ENCODE peak calls at places on chromosomes 12 and 14, in nine cellular contexts. L, Q, R, I, F, M, U, Y and O are unnamed samples.

GRCh38 chr12:132199526-132200319 is 55.5 kb downstream of the NOC4L start:
- DNase-seq in L (no peak), Q (no peak), R (no peak), I (no peak), F (no peak), M (no peak), U (no peak), Y (no peak), O (no peak)

GRCh38 chr12:80186727-80187217 is 87.4 kb downstream of the OTOGL start:
- DNase-seq in L (peak), Q (peak), R (peak), I (no peak), F (no peak), M (peak), U (no peak), Y (no peak), O (peak)

GRCh38 chr14:33165144-33165925 is 226.7 kb downstream of the NPAS3 start:
- DNase-seq in L (no peak), Q (no peak), R (peak), I (no peak), F (no peak), M (no peak), U (no peak), Y (no peak), O (peak)

GRCh38 chr14:81625343-81625742 is 91.7 kb upstream of the SEL1L start:
- DNase-seq in L (peak), Q (no peak), R (peak), I (no peak), F (no peak), M (no peak), U (no peak), Y (no peak), O (peak)

GRCh38 chr12:125140918-125141573 is 75.8 kb downstream of the AACS start:
- DNase-seq in L (peak), Q (no peak), R (no peak), I (no peak), F (no peak), M (no peak), U (no peak), Y (no peak), O (no peak)

GRCh38 chr12:89469361-89469760 is 55.2 kb downstream of the GALNT4 start:
- DNase-seq in L (peak), Q (no peak), R (no peak), I (no peak), F (no peak), M (no peak), U (no peak), Y (no peak), O (no peak)

GRCh38 chr12:113030875-113031525 is 25.5 kb upstream of the DTX1 start:
- DNase-seq in L (peak), Q (peak), R (peak), I (no peak), F (no peak), M (no peak), U (no peak), Y (no peak), O (peak)

GRCh38 chr12:69007166-69007857 is 74.3 kb upstream of the CPM start:
- DNase-seq in L (peak), Q (peak), R (peak), I (no peak), F (no peak), M (peak), U (no peak), Y (no peak), O (peak)

GRCh38 chr12:80780746-80781145 is 64.0 kb downstream of the MYF5 start:
- DNase-seq in L (no peak), Q (no peak), R (no peak), I (no peak), F (no peak), M (no peak), U (no peak), Y (no peak), O (no peak)

GRCh38 chr14:35398095-35398584 is 6.4 kb downstream of the NFKBIA start:
- DNase-seq in L (no peak), Q (no peak), R (no peak), I (no peak), F (no peak), M (no peak), U (no peak), Y (no peak), O (no peak)

GRCh38 chr14:52044791-52045522 is 23.9 kb downstream of the NID2 start:
- DNase-seq in L (peak), Q (no peak), R (no peak), I (no peak), F (no peak), M (no peak), U (no peak), Y (no peak), O (peak)

GRCh38 chr12:112875608-112876007 is 31.2 kb upstream of the OAS1 start:
- DNase-seq in L (no peak), Q (no peak), R (no peak), I (no peak), F (no peak), M (no peak), U (no peak), Y (no peak), O (no peak)

GRCh38 chr14:104423715-104424405 is 155.7 kb upstream of the C14orf180 start:
- DNase-seq in L (no peak), Q (peak), R (no peak), I (no peak), F (no peak), M (peak), U (peak), Y (no peak), O (no peak)

GRCh38 chr12:27005495-27005894 is 8.7 kb downstream of the TM7SF3 start:
- DNase-seq in L (no peak), Q (no peak), R (no peak), I (no peak), F (no peak), M (no peak), U (no peak), Y (no peak), O (no peak)

GRCh38 chr12:105622846-105623245 is 292.4 kb downstream of the C12orf75 start:
- DNase-seq in L (no peak), Q (no peak), R (peak), I (no peak), F (no peak), M (no peak), U (no peak), Y (no peak), O (no peak)

GRCh38 chr14:101010835-101011234 is 107.3 kb upstream of the RTL1 start:
- DNase-seq in L (no peak), Q (no peak), R (no peak), I (no peak), F (no peak), M (no peak), U (no peak), Y (no peak), O (no peak)

GRCh38 chr12:66688836-66689439 is 10.1 kb upstream of the GRIP1 start:
- DNase-seq in L (peak), Q (peak), R (peak), I (no peak), F (no peak), M (peak), U (peak), Y (no peak), O (peak)

GRCh38 chr12:76787689-76788088 is 23.8 kb downstream of the ZDHHC17 start:
- DNase-seq in L (no peak), Q (no peak), R (no peak), I (no peak), F (no peak), M (no peak), U (no peak), Y (no peak), O (no peak)

DNA sequence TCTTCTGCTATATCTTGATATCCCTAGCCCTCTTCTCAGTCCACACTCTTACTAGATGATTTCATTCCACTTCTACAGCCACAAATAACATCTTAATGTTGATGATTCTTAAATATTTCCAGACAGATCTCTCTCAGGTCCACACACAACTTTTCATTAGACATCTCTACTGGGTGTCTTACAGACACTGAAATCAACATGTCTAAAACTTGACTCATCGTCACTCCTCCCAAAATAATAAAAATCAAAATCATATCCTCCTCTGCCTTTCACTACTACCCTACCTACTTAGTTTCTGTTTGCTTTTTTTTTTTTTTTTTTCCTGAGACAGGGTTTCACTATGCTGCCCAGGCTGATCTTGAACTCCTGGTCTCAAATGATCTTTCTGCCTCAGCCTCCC is 11.8 kb downstream of the PRDM4 start:
- DNase-seq in L (no peak), Q (no peak), R (no peak), I (no peak), F (no peak), M (no peak), U (no peak), Y (no peak), O (no peak)
- H3K27ac ChIP-seq in L (peak), Q (no peak), R (no peak), I (no peak), F (no peak), M (no peak), U (no peak), Y (no peak), O (no peak)

GRCh38 chr12:62301080-62301798 is 41.0 kb downstream of the USP15 start:
- DNase-seq in L (no peak), Q (no peak), R (no peak), I (no peak), F (no peak), M (no peak), U (no peak), Y (no peak), O (no peak)

GRCh38 chr12:62306569-62307530 is 46.6 kb downstream of the USP15 start:
- DNase-seq in L (no peak), Q (no peak), R (no peak), I (no peak), F (no peak), M (no peak), U (no peak), Y (no peak), O (no peak)

GRCh38 chr12:62305778-62306177 is 45.6 kb downstream of the USP15 start:
- DNase-seq in L (no peak), Q (no peak), R (no peak), I (no peak), F (no peak), M (no peak), U (no peak), Y (no peak), O (no peak)

GRCh38 chr12:62301799-62302133 is 41.6 kb downstream of the USP15 start:
- DNase-seq in L (no peak), Q (no peak), R (no peak), I (no peak), F (no peak), M (no peak), U (no peak), Y (no peak), O (no peak)

GRCh38 chr12:62304560-62304959 is 44.4 kb downstream of the USP15 start:
- DNase-seq in L (no peak), Q (no peak), R (no peak), I (no peak), F (no peak), M (no peak), U (no peak), Y (no peak), O (no peak)
- H3K4me3 ChIP-seq in L (no peak), Q (no peak), R (no peak), I (no peak), F (no peak), M (no peak), U (no peak), Y (no peak), O (no peak)

GRCh38 chr12:94101902-94102660 is 46.3 kb upstream of the PLXNC1 start:
- DNase-seq in L (peak), Q (peak), R (peak), I (peak), F (peak), M (peak), U (peak), Y (peak), O (peak)
- H3K27ac ChIP-seq in L (peak), Q (no peak), R (no peak), I (peak), F (peak), M (no peak), U (peak), Y (peak), O (no peak)

GRCh38 chr14:54570651-54571415 is 3.9 kb downstream of the SAMD4A start:
- DNase-seq in L (peak), Q (no peak), R (no peak), I (no peak), F (no peak), M (no peak), U (no peak), Y (no peak), O (peak)
- H3K4me3 ChIP-seq in L (peak), Q (no peak), R (no peak), I (no peak), F (peak), M (peak), U (no peak), Y (no peak), O (no peak)

DNA sequence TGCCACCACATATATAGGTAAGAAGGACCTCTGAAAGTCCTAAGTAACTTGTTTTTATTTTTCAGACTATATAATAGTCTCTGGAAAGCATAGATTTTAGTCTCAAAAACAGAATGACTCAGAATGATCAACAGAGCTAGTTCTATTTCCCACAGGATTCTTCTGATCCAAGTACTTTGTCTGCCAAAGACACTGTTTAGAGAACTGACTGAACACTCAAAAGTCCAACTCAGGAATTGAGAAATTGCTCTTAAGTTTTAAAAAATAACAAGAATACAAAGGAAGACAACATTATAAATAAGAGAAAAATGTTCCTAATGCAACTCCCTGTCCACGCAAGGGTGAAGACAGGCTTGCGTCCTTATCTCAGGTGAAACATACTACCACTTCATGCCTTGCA is 29.0 kb downstream of the LGMN start:
- DNase-seq in L (peak), Q (no peak), R (no peak), I (no peak), F (no peak), M (no peak), U (no peak), Y (no peak), O (no peak)
- H3K27ac ChIP-seq in L (no peak), Q (no peak), R (no peak), I (no peak), F (peak), M (peak), U (peak), Y (no peak), O (no peak)

GRCh38 chr12:63149884-63150254 is 1.1 kb downstream of the AVPR1A start:
- DNase-seq in L (no peak), Q (no peak), R (peak), I (no peak), F (no peak), M (no peak), U (no peak), Y (no peak), O (no peak)
- H3K4me3 ChIP-seq in L (no peak), Q (peak), R (peak), I (peak), F (peak), M (peak), U (peak), Y (no peak), O (no peak)

GRCh38 chr12:5099136-5099535 is 55.5 kb downstream of the KCNA5 start:
- DNase-seq in L (no peak), Q (no peak), R (no peak), I (no peak), F (no peak), M (no peak), U (no peak), Y (no peak), O (no peak)
- H3K27ac ChIP-seq in L (no peak), Q (no peak), R (no peak), I (no peak), F (no peak), M (no peak), U (no peak), Y (no peak), O (no peak)